ENCODE peak calls at places on chromosomes 11 and 22, in six cellular contexts. U is GM12865, W is fibroblast of the aortic adventitia, A is breast epithelium, C is GM20000, J is WTC11. D is an unnamed sample.

GRCh38 chr11:36308577-36308976 is 12.5 kb downstream of the PRR5L start:
- DNase-seq in A (no peak), U (no peak), J (no peak), C (no peak), W (no peak), D (no peak)

GRCh38 chr11:8354622-8355417 is 91.1 kb upstream of the LMO1 start:
- DNase-seq in U (peak), W (no peak), C (no peak), J (no peak), A (no peak), D (no peak)

GRCh38 chr11:126948563-126948962 is 52.0 kb downstream of the KIRREL3 start:
- DNase-seq in A (no peak), C (no peak), J (no peak), W (no peak), U (no peak), D (no peak)

GRCh38 chr11:120384476-120384875 is 48.3 kb downstream of the ARHGEF12 start:
- DNase-seq in A (no peak), W (no peak), J (no peak), U (no peak), C (no peak), D (no peak)

GRCh38 chr11:45607995-45608394 is 57.4 kb downstream of the CHST1 start:
- DNase-seq in U (no peak), J (no peak), A (no peak), C (no peak), W (no peak), D (no peak)

GRCh38 chr22:31210830-31211503 is 1.1 kb upstream of the LIMK2 start:
- DNase-seq in U (peak), J (no peak), W (no peak), A (no peak), C (no peak), D (no peak)

GRCh38 chr11:70532066-70532440 is 133.7 kb downstream of the CTTN start:
- DNase-seq in J (no peak), C (no peak), W (no peak), U (no peak), A (no peak), D (no peak)

GRCh38 chr22:19832476-19833108 is 22.1 kb downstream of the GNB1L start:
- DNase-seq in W (peak), U (peak), C (no peak), J (no peak), A (no peak), D (no peak)

GRCh38 chr11:61472868-61473267 is 35.7 kb upstream of the LRRC10B start:
- DNase-seq in U (no peak), W (peak), A (no peak), C (no peak), J (no peak), D (no peak)

GRCh38 chr11:105132716-105133511 is 6.7 kb downstream of the CARD18 start:
- DNase-seq in A (no peak), J (no peak), W (peak), C (no peak), U (no peak), D (no peak)

GRCh38 chr22:46633334-46633890 is 13.2 kb downstream of the GRAMD4 start:
- DNase-seq in W (no peak), C (no peak), J (no peak), U (no peak), A (no peak), D (no peak)

GRCh38 chr11:104795511-104796213 is 102.6 kb downstream of the CASP12 start:
- DNase-seq in C (no peak), U (no peak), J (no peak), W (no peak), A (no peak), D (no peak)

GRCh38 chr22:37186228-37186996 is 1.6 kb downstream of the C1QTNF6 start:
- DNase-seq in J (no peak), U (peak), C (peak), W (peak), A (no peak), D (no peak)

GRCh38 chr11:78850078-78850477 is 275.4 kb upstream of the NARS2 start:
- DNase-seq in J (no peak), W (no peak), A (no peak), U (no peak), C (no peak), D (no peak)

GRCh38 chr11:117221775-117222517 is 9.9 kb downstream of the PCSK7 start:
- DNase-seq in C (no peak), W (peak), A (peak), J (no peak), U (no peak), D (peak)

GRCh38 chr11:25910090-25910489 is 421.8 kb upstream of the ANO3 start:
- DNase-seq in A (no peak), C (no peak), U (no peak), J (no peak), W (no peak), D (no peak)

GRCh38 chr11:117179048-117179999 is 781 bp downstream of the SIDT2 start:
- DNase-seq in C (peak), J (peak), A (no peak), U (peak), W (peak), D (peak)

GRCh38 chr11:20388096-20389055 is 860 bp downstream of the PRMT3 start:
- DNase-seq in A (no peak), U (peak), J (no peak), W (peak), C (peak), D (peak)

GRCh38 chr11:6563121-6563619 is 40.2 kb downstream of the RRP8 start:
- DNase-seq in U (no peak), C (no peak), J (no peak), W (no peak), A (no peak), D (no peak)

GRCh38 chr11:33027233-33027632 is 11.6 kb downstream of the DEPDC7 start:
- DNase-seq in U (no peak), A (no peak), W (no peak), C (no peak), J (no peak), D (no peak)

GRCh38 chr11:104323841-104324240 is 159.9 kb upstream of the PDGFD start:
- DNase-seq in U (no peak), W (no peak), A (no peak), C (no peak), J (no peak), D (no peak)

GRCh38 chr11:93585758-93586157 is 42.6 kb upstream of the SMCO4 start:
- DNase-seq in A (no peak), J (no peak), W (peak), C (no peak), U (no peak), D (no peak)

GRCh38 chr22:45676024-45676423 is 4.4 kb downstream of the ATXN10 start:
- DNase-seq in A (no peak), W (no peak), C (no peak), U (no peak), J (no peak), D (no peak)

GRCh38 chr11:85595285-85595884 is 31.8 kb downstream of the DLG2 start:
- DNase-seq in C (peak), W (peak), J (no peak), A (no peak), U (peak), D (no peak)

GRCh38 chr11:75867778-75868374 is 52.9 kb downstream of the UVRAG start:
- DNase-seq in U (peak), W (peak), J (no peak), A (no peak), C (peak), D (no peak)

GRCh38 chr11:25615841-25616240 is 716.1 kb upstream of the ANO3 start:
- DNase-seq in A (no peak), J (no peak), U (no peak), W (no peak), C (no peak), D (no peak)

GRCh38 chr22:20884454-20884853 is 25.6 kb downstream of the SNAP29 start:
- DNase-seq in U (no peak), A (no peak), J (no peak), C (no peak), W (no peak), D (no peak)

GRCh38 chr22:23095467-23096342 is 25.4 kb downstream of the GNAZ start:
- DNase-seq in W (no peak), J (no peak), C (no peak), U (no peak), A (no peak), D (no peak)

GRCh38 chr11:10401696-10402392 is 53.2 kb upstream of the AMPD3 start:
- DNase-seq in A (no peak), J (no peak), C (no peak), U (no peak), W (no peak), D (no peak)

GRCh38 chr11:10397226-10397987 is 57.7 kb upstream of the AMPD3 start:
- DNase-seq in J (no peak), A (no peak), C (no peak), U (no peak), W (no peak), D (no peak)

GRCh38 chr11:10398525-10398924 is 56.5 kb upstream of the AMPD3 start:
- DNase-seq in J (no peak), W (no peak), A (no peak), C (no peak), U (no peak), D (no peak)

GRCh38 chr11:10400856-10401255 is 54.2 kb upstream of the AMPD3 start:
- DNase-seq in A (no peak), W (no peak), J (no peak), C (no peak), U (no peak), D (no peak)

DNA sequence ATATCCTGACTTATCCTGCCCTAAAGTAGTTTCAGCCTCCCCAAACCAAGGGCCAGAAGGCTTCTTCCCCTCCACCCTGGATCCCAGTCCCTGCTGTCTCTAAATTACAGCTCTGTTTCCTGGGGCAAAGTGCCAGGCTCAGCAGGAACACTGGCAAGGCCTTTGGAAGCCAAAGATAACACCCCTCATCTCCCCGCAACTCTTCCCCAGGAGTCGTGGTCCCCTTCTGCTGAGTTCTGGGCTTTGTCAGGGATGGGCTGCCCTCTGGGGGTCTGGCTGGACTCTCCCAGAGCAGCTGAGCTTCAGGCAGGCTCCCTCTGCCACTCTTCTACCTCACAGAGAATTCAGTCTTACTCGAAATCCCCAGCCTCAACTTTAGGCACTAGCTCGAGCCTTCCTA is 53.8 kb upstream of the AMPD3 start:
- DNase-seq in J (no peak), A (no peak), U (no peak), C (no peak), W (peak), D (no peak)
- TF ChIP-seq CTCF in J (no peak), A (no peak), U (no peak), C (no peak), W (no peak), D (no peak)

GRCh38 chr11:96050435-96051182 is 126.7 kb upstream of the MTMR2 start:
- DNase-seq in A (no peak), W (peak), C (no peak), U (no peak), J (no peak), D (no peak)
- TF ChIP-seq CTCF in A (no peak), W (peak), C (no peak), U (no peak), J (no peak), D (no peak)

GRCh38 chr11:122215244-122215992 is 99.4 kb upstream of the BLID start:
- DNase-seq in A (no peak), C (peak), J (peak), W (peak), U (peak), D (peak)

GRCh38 chr11:122210378-122210995 is 94.5 kb upstream of the BLID start:
- DNase-seq in U (no peak), J (no peak), W (peak), C (no peak), A (no peak), D (no peak)

GRCh38 chr11:122214567-122214966 is 98.6 kb upstream of the BLID start:
- DNase-seq in A (no peak), W (peak), U (no peak), C (no peak), J (no peak), D (no peak)

GRCh38 chr11:122214080-122214479 is 98.1 kb upstream of the BLID start:
- DNase-seq in U (no peak), W (no peak), J (no peak), A (no peak), C (no peak), D (no peak)

GRCh38 chr11:122213111-122213510 is 97.1 kb upstream of the BLID start:
- DNase-seq in C (no peak), W (no peak), A (no peak), J (no peak), U (no peak), D (no peak)
- TF ChIP-seq CTCF in C (no peak), W (no peak), A (no peak), J (no peak), U (no peak), D (no peak)

GRCh38 chr11:77776455-77776854 is 44.1 kb downstream of the RSF1 start:
- DNase-seq in W (peak), A (no peak), J (no peak), C (no peak), U (peak), D (no peak)
- TF ChIP-seq CTCF in W (peak), A (no peak), J (no peak), C (no peak), U (peak), D (no peak)

DNA sequence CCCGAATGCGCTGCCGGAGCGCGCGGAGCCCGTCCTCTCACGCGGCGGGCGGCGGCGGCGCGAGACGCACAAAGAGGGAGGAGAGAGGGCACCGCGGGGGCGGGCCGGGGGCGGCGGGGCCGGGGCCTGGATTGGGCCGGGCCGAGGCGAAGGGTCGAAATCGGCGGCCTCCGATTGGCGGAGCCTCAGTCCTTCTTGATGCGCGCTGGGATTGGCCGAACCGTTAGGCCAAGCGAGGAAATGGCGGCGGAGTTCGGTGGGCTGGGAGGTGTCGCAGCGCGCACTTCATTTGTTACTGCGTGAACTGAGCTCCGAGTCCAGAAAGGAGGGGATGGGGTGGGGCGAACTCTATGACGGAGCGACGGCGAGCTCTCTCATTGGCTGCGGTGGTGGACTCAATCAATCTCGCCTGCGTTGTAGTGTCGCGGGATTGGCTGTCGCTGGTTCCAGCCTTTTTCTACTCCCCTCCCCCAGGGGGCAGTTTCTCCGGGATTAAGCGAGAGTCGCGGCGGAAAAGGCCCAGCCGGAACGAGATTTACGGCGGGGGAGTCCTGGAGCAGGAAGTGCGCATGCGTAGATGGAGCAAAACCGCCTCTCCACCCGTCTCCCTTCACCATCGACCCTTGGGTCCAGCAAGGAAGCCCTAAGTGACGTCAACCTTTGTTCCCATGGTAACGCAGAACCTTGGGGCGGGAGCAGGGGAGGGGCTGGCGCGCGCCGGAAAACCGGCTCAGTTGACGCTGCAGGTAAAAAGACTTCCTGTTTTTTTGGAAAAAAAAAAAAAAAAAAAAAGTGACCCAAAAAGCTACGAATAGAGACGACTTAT is at the start of gene SF1:
- DNase-seq in W (peak), C (peak), A (peak), U (peak), J (peak), D (peak)
- TF ChIP-seq CTCF in W (no peak), C (no peak), A (peak), U (no peak), J (no peak), D (no peak)

GRCh38 chr11:124172599-124172998 is 10.5 kb upstream of the OR10D3 start:
- DNase-seq in A (no peak), J (no peak), W (no peak), C (no peak), U (no peak), D (no peak)

GRCh38 chr11:124170801-124171586 is 12.2 kb upstream of the OR10D3 start:
- DNase-seq in J (no peak), U (no peak), C (no peak), W (no peak), A (no peak), D (no peak)

GRCh38 chr11:124177344-124177743 is 5.8 kb upstream of the OR10D3 start:
- DNase-seq in C (no peak), W (no peak), J (no peak), A (no peak), U (no peak), D (no peak)

GRCh38 chr11:124172076-124172475 is 11.1 kb upstream of the OR10D3 start:
- DNase-seq in C (no peak), U (no peak), J (no peak), A (no peak), W (no peak), D (no peak)

DNA sequence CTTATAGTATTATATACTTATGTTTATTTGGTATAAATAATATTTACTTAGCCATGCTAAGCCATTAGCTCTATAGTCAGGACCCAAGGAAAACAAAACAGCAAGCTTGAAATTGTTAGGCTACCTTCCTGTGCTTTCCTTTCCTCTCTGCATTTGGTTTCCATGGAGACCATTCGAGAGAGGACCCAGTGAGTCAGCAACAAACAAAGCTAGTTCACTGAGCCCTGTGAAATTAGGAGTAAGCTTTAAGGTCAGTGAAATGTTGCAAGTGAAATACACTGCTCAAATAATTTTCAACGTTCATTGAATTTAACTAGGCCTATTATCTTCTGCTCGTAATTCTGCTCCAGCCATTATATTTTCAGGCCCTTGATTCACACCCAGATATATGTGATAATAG is 9.1 kb upstream of the OR10D3 start:
- DNase-seq in A (no peak), J (no peak), W (peak), C (no peak), U (no peak), D (no peak)
- TF ChIP-seq CTCF in A (no peak), J (no peak), W (no peak), C (no peak), U (no peak), D (no peak)

D was measured in omental fat pad.